ENCODE peak calls at places on chromosomes 11 and 22, in nine cellular contexts. K is fibroblast of lung; T is foreskin fibroblast; P is GM23338; R is brain microvascular endothelial cell; O is heart right ventricle; J is CD4-positive, alpha-beta memory T cell; W is endothelial cell of umbilical vein; S is left lung. I is an unnamed sample.

GRCh38 chr11:82874646-82875523 is 25.3 kb downstream of the PRCP start:
- DNase-seq in W (no peak), O (no peak), S (no peak), R (no peak), P (no peak), J (no peak), T (no peak), K (no peak), I (no peak)

GRCh38 chr11:63671322-63672155 is at the start of gene ATL3:
- DNase-seq in R (peak), T (peak), J (peak), P (peak), O (peak), K (peak), S (peak), W (peak), I (peak)

GRCh38 chr22:33986167-33986771 is 66.0 kb upstream of the LARGE1 start:
- DNase-seq in S (no peak), W (no peak), K (no peak), R (no peak), P (no peak), O (no peak), T (no peak), J (no peak), I (no peak)

GRCh38 chr22:48403521-48403921 is 1424.2 kb downstream of the BRD1 start:
- DNase-seq in P (no peak), S (no peak), K (no peak), J (no peak), O (no peak), T (no peak), R (no peak), W (no peak), I (peak)

GRCh38 chr11:71193431-71193830 is 58.9 kb downstream of the SHANK2 start:
- DNase-seq in P (no peak), S (no peak), O (no peak), T (no peak), J (no peak), R (no peak), K (no peak), W (no peak), I (no peak)

GRCh38 chr11:122696662-122697061 is 41.1 kb downstream of the UBASH3B start:
- DNase-seq in O (no peak), P (no peak), K (no peak), W (peak), T (no peak), R (no peak), S (no peak), J (peak), I (no peak)

GRCh38 chr22:45034821-45035220 is 25.0 kb upstream of the PHF21B start:
- DNase-seq in W (no peak), S (no peak), T (no peak), K (no peak), R (no peak), P (no peak), O (no peak), J (no peak), I (no peak)

GRCh38 chr22:22080270-22080669 is 97.7 kb upstream of the TOP3B start:
- DNase-seq in J (no peak), T (no peak), R (no peak), P (no peak), K (no peak), O (no peak), S (no peak), W (no peak), I (no peak)

GRCh38 chr11:47756208-47756607 is 10.9 kb downstream of the FNBP4 start:
- DNase-seq in W (no peak), J (no peak), T (no peak), O (no peak), S (no peak), K (no peak), P (no peak), R (no peak), I (no peak)

GRCh38 chr11:100805509-100806199 is 118.6 kb downstream of the ARHGAP42 start:
- DNase-seq in S (no peak), P (no peak), O (no peak), J (no peak), W (no peak), R (no peak), T (no peak), K (peak), I (no peak)

GRCh38 chr11:126387856-126388255 is 32.4 kb downstream of the ST3GAL4 start:
- DNase-seq in K (no peak), S (no peak), R (no peak), W (no peak), J (no peak), O (no peak), T (no peak), P (no peak), I (no peak)

DNA sequence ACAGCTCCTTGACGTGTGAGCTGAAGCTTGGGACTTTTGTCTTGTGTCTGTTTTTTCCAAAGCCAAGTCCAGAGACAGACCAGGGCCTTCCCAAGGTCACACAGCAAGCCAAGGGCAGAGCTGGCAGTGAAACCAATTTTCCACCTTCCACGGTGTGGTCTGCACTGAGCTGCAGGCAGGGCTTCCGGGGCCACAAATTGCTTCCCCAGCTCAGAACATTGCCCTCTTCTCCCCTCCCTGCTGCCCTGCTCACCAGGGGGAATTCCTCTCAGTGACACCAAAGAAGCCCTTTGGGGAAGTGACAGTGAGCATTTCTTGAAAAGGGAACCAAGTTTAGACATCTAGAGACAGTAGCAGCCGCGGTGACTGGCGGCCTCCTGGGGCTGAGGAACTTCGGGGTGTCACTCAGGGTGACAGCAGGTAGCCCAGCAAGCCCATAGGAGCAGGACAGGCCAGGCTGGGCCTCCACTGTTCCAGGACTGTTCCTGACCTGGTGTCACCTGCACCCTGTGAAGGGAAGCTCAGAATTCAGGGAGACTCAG is 9.2 kb downstream of the FXYD2 start:
- DNase-seq in O (no peak), T (no peak), K (no peak), P (no peak), S (peak), J (peak), R (no peak), W (no peak), I (no peak)
- H3K4me3 ChIP-seq in O (no peak), T (no peak), K (no peak), P (no peak), S (no peak), J (no peak), R (no peak), W (no peak), I (no peak)

GRCh38 chr22:49850021-49850911 is 3.4 kb upstream of the ZBED4 start:
- DNase-seq in R (no peak), J (no peak), K (no peak), S (no peak), W (no peak), O (no peak), T (no peak), P (no peak), I (no peak)

GRCh38 chr22:49847751-49848689 is 5.6 kb upstream of the ZBED4 start:
- DNase-seq in R (no peak), W (no peak), S (no peak), P (peak), T (no peak), O (no peak), K (no peak), J (no peak), I (no peak)

GRCh38 chr22:49850959-49851815 is 2.5 kb upstream of the ZBED4 start:
- DNase-seq in W (no peak), R (no peak), S (no peak), J (no peak), T (no peak), P (no peak), K (no peak), O (no peak), I (no peak)

GRCh38 chr22:49849161-49850020 is 4.3 kb upstream of the ZBED4 start:
- DNase-seq in K (no peak), W (no peak), O (no peak), R (no peak), J (no peak), T (no peak), P (no peak), S (no peak), I (no peak)

DNA sequence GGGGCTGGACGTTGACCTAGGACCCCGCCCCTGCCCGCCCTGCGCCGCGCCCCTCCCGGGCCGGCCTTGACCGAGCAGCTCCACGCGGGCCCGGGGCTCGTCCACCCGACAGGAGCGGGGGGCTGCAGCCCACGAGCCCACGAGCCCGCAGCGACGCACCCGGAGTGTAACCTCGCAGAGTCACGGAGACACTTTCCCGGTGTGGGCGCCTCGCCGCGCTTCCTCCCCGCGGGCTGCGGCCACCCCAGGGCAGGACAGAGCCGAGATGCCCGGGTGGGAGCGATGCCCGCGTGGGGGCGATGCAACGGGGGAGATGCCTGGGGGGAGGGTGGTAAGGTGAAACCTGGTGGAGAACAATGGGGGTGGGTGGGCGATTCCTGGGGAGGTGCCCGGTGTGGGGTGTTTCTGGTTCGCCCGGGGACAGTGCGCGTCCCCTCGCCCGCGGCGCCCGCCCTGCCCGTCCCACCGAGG is 4.9 kb upstream of the ZBED4 start:
- DNase-seq in W (no peak), T (no peak), P (no peak), O (no peak), J (no peak), R (no peak), K (no peak), S (no peak), I (no peak)
- H3K4me3 ChIP-seq in W (no peak), T (no peak), P (peak), O (peak), J (no peak), R (no peak), K (peak), S (peak), I (peak)

GRCh38 chr11:115590254-115590653 is 86.0 kb upstream of the CADM1 start:
- DNase-seq in W (no peak), S (no peak), K (no peak), J (no peak), O (no peak), R (no peak), T (no peak), P (peak), I (no peak)

GRCh38 chr11:115581871-115582639 is 77.8 kb upstream of the CADM1 start:
- DNase-seq in T (no peak), S (no peak), J (no peak), R (no peak), O (no peak), W (no peak), K (peak), P (peak), I (no peak)

GRCh38 chr11:115580927-115581680 is 76.9 kb upstream of the CADM1 start:
- DNase-seq in W (no peak), T (no peak), S (no peak), K (peak), O (peak), R (no peak), P (no peak), J (no peak), I (no peak)

GRCh38 chr11:115587718-115588342 is 83.6 kb upstream of the CADM1 start:
- DNase-seq in W (no peak), T (no peak), J (no peak), S (no peak), R (no peak), K (no peak), O (no peak), P (no peak), I (no peak)

GRCh38 chr11:115585361-115586024 is 81.3 kb upstream of the CADM1 start:
- DNase-seq in W (no peak), R (no peak), J (no peak), P (no peak), K (no peak), S (no peak), T (no peak), O (no peak), I (no peak)
- H3K4me3 ChIP-seq in W (no peak), R (no peak), J (no peak), P (no peak), K (no peak), S (no peak), T (no peak), O (no peak), I (no peak)

GRCh38 chr11:116606060-116606459 is 166.7 kb downstream of the BUD13 start:
- DNase-seq in T (no peak), R (no peak), P (no peak), S (no peak), O (no peak), W (no peak), K (no peak), J (no peak), I (no peak)
- H3K4me3 ChIP-seq in T (no peak), R (no peak), P (no peak), S (no peak), O (no peak), W (no peak), K (no peak), J (no peak), I (no peak)

DNA sequence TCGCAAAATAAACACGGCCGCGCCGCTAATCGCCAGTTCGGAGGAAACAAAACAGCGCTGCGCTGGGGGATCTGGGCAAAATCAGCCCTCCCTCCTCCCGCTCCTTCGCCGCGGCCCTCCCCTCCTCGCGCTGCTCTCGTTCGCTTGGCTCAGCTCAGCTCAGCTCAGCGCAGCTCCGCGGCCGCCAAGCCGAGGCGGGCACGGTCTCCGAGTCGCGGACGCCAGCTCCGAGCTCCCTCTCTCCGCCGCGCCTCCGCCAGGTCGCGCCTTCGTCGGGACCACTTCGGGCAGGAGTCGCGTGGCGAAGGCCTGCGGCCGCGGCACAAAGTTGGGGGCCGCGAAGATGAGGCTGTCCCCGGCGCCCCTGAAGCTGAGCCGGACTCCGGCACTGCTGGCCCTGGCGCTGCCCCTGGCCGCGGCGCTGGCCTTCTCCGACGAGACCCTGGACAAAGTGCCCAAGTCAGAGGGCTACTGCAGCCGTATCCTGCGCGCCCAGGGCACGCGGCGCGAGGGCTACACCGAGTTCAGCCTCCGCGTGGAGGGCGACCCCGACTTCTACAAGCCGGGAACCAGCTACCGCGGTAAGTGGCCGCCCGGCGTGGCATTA is at the start of gene SPON1:
- DNase-seq in O (no peak), S (peak), R (no peak), T (peak), P (peak), W (peak), J (peak), K (peak), I (no peak)
- H3K4me3 ChIP-seq in O (peak), S (peak), R (peak), T (peak), P (peak), W (no peak), J (no peak), K (peak), I (no peak)

DNA sequence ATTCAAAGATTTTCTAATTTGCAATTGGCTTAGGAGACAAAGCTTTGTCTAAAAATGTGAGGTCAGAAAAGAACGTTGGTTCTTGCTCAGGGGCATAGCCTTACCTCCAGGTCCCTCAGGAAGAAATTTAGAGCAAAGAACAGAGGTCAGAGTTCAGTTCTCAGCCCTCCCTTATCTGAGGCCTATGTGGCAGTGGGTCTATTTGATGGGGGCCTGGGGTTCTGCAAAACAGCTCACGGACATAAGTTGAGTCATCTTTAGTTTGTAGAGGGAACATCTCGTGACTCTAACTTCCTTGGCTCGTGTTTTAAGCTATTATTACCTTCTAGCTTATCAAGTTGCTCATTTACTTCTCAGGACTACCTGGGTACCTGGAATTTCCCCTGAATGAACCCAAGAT is 91.4 kb upstream of the AMOTL1 start:
- DNase-seq in P (no peak), O (no peak), T (no peak), S (no peak), K (no peak), R (no peak), J (no peak), W (no peak), I (peak)
- H3K4me3 ChIP-seq in P (no peak), O (no peak), T (no peak), S (no peak), K (no peak), R (no peak), J (no peak), W (no peak), I (no peak)

GRCh38 chr22:17873116-17873515 is 98.8 kb upstream of the BID start:
- DNase-seq in W (no peak), P (no peak), J (no peak), T (no peak), R (no peak), K (no peak), S (no peak), O (no peak), I (no peak)

GRCh38 chr22:17873804-17874203 is 99.5 kb upstream of the BID start:
- DNase-seq in R (no peak), K (no peak), T (no peak), O (no peak), P (no peak), W (no peak), S (no peak), J (no peak), I (no peak)

GRCh38 chr22:17875631-17876030 is 101.4 kb upstream of the BID start:
- DNase-seq in P (no peak), S (no peak), W (no peak), O (no peak), J (no peak), T (no peak), R (no peak), K (no peak), I (no peak)

GRCh38 chr22:17874231-17874630 is 100.0 kb upstream of the BID start:
- DNase-seq in J (no peak), W (no peak), S (no peak), P (no peak), O (no peak), K (no peak), T (no peak), R (no peak), I (no peak)

DNA sequence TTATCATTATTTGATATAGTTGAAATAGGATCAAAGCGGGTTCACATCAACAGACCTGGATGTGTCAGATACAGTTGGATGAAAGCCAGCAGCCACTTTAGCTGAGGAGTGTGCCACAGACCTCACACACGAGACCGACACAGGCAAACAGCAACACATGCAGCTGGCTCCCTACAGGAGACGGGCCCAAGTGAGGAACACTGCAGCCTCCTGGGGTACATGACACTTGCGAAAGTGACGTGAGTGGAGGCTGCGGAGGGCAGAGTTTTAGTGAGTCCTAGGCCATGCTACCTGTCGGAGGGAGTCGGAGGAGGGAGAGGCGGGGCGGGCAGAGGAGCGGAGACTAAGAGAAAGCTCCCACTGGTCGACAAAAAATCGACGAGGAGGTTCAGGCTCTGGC is 100.9 kb upstream of the BID start:
- DNase-seq in R (no peak), W (no peak), O (no peak), K (no peak), T (no peak), P (no peak), J (no peak), S (no peak), I (no peak)
- H3K4me3 ChIP-seq in R (no peak), W (no peak), O (no peak), K (no peak), T (no peak), P (no peak), J (no peak), S (no peak), I (no peak)

GRCh38 chr11:69437001-69437875 is 44.2 kb upstream of the LINC01488 start:
- DNase-seq in T (no peak), K (peak), R (no peak), W (no peak), S (peak), P (peak), O (no peak), J (no peak), I (no peak)
- H3K4me3 ChIP-seq in T (no peak), K (no peak), R (no peak), W (no peak), S (no peak), P (no peak), O (no peak), J (no peak), I (no peak)

GRCh38 chr11:128339721-128340271 is 247.6 kb downstream of the ETS1 start:
- DNase-seq in O (no peak), S (no peak), T (no peak), R (no peak), W (no peak), K (no peak), J (no peak), P (no peak), I (no peak)

GRCh38 chr11:128334311-128335044 is 252.9 kb downstream of the ETS1 start:
- DNase-seq in W (peak), P (no peak), O (peak), R (no peak), S (peak), T (no peak), K (peak), J (no peak), I (no peak)

GRCh38 chr11:128338806-128339205 is 248.6 kb downstream of the ETS1 start:
- DNase-seq in T (no peak), J (no peak), K (peak), W (no peak), P (no peak), S (no peak), O (no peak), R (no peak), I (no peak)

GRCh38 chr11:128336203-128336602 is 251.2 kb downstream of the ETS1 start:
- DNase-seq in K (peak), R (peak), J (no peak), T (peak), O (peak), W (peak), P (no peak), S (peak), I (no peak)

GRCh38 chr11:128335729-128336128 is 251.6 kb downstream of the ETS1 start:
- DNase-seq in W (no peak), O (no peak), J (no peak), R (no peak), T (no peak), P (no peak), K (no peak), S (no peak), I (no peak)
- H3K4me3 ChIP-seq in W (no peak), O (no peak), J (no peak), R (no peak), T (no peak), P (no peak), K (no peak), S (no peak), I (no peak)

I was measured in lower leg skin.